ENCODE peak calls at places on chromosome 14, in four cellular contexts. One of them, this sample, is unnamed.

GRCh38 chr14:104843442-104844305 is 21.4 kb upstream of the CEP170B start:
- DNase-seq in naive B cell: no peak
- DNase-seq in EL: no peak
- DNase-seq in stimulated activated CD8-positive, alpha-beta memory T cell treated with anti-CD3 and anti-CD28 coated beads, Interleukin-2, amount 100 ng/mL, for 48 hours: no peak
- DNase-seq in this sample: no peak

GRCh38 chr14:69491226-69491625 is 6.7 kb downstream of the PLEKHD1 start:
- DNase-seq in naive B cell: no peak
- DNase-seq in EL: no peak
- DNase-seq in stimulated activated CD8-positive, alpha-beta memory T cell treated with anti-CD3 and anti-CD28 coated beads, Interleukin-2, amount 100 ng/mL, for 48 hours: no peak
- DNase-seq in this sample: no peak

GRCh38 chr14:95320076-95320895 is 578 bp upstream of the CLMN start:
- DNase-seq in naive B cell: peak
- DNase-seq in EL: no peak
- DNase-seq in stimulated activated CD8-positive, alpha-beta memory T cell treated with anti-CD3 and anti-CD28 coated beads, Interleukin-2, amount 100 ng/mL, for 48 hours: no peak
- DNase-seq in this sample: no peak

GRCh38 chr14:54637829-54638446 is 71.0 kb downstream of the SAMD4A start:
- DNase-seq in naive B cell: no peak
- DNase-seq in EL: peak
- DNase-seq in stimulated activated CD8-positive, alpha-beta memory T cell treated with anti-CD3 and anti-CD28 coated beads, Interleukin-2, amount 100 ng/mL, for 48 hours: no peak
- DNase-seq in this sample: no peak

GRCh38 chr14:74368441-74368840 is 20.2 kb downstream of the VRTN start:
- DNase-seq in naive B cell: no peak
- DNase-seq in EL: no peak
- DNase-seq in stimulated activated CD8-positive, alpha-beta memory T cell treated with anti-CD3 and anti-CD28 coated beads, Interleukin-2, amount 100 ng/mL, for 48 hours: no peak
- DNase-seq in this sample: no peak

GRCh38 chr14:35140718-35141581 is 18.6 kb downstream of the PRORP start:
- DNase-seq in naive B cell: peak
- DNase-seq in EL: no peak
- DNase-seq in stimulated activated CD8-positive, alpha-beta memory T cell treated with anti-CD3 and anti-CD28 coated beads, Interleukin-2, amount 100 ng/mL, for 48 hours: no peak
- DNase-seq in this sample: no peak

GRCh38 chr14:21039585-21040369 is 2.4 kb upstream of the RNASE7 start:
- DNase-seq in naive B cell: peak
- DNase-seq in EL: peak
- DNase-seq in stimulated activated CD8-positive, alpha-beta memory T cell treated with anti-CD3 and anti-CD28 coated beads, Interleukin-2, amount 100 ng/mL, for 48 hours: no peak
- DNase-seq in this sample: peak

GRCh38 chr14:70698288-70698687 is 56.6 kb downstream of the TTC9 start:
- DNase-seq in naive B cell: no peak
- DNase-seq in EL: peak
- DNase-seq in stimulated activated CD8-positive, alpha-beta memory T cell treated with anti-CD3 and anti-CD28 coated beads, Interleukin-2, amount 100 ng/mL, for 48 hours: no peak
- DNase-seq in this sample: peak

GRCh38 chr14:52461721-52462120 is 90.6 kb downstream of the TXNDC16 start:
- DNase-seq in naive B cell: no peak
- DNase-seq in EL: no peak
- DNase-seq in stimulated activated CD8-positive, alpha-beta memory T cell treated with anti-CD3 and anti-CD28 coated beads, Interleukin-2, amount 100 ng/mL, for 48 hours: no peak
- DNase-seq in this sample: no peak

GRCh38 chr14:50423529-50423928 is 26.8 kb upstream of the CDKL1 start:
- DNase-seq in naive B cell: no peak
- DNase-seq in EL: no peak
- DNase-seq in stimulated activated CD8-positive, alpha-beta memory T cell treated with anti-CD3 and anti-CD28 coated beads, Interleukin-2, amount 100 ng/mL, for 48 hours: no peak
- DNase-seq in this sample: no peak

This sample was measured in A172.